ENCODE peak calls at places on chromosome 2, in six cellular contexts. One of them, this sample, is unnamed.

GRCh38 chr2:179336782-179337534 is 72.3 kb upstream of the SESTD1 start:
- DNase-seq in endothelial cell of umbilical vein: no peak
- DNase-seq in stomach: no peak
- DNase-seq in tibial nerve: no peak
- DNase-seq in Peyer's patch: no peak
- DNase-seq in thyroid gland: no peak
- DNase-seq in this sample: no peak

GRCh38 chr2:210517169-210517693 is 39.2 kb upstream of the CPS1 start:
- DNase-seq in endothelial cell of umbilical vein: no peak
- DNase-seq in thyroid gland: no peak
- DNase-seq in tibial nerve: no peak
- DNase-seq in Peyer's patch: peak
- DNase-seq in stomach: no peak
- DNase-seq in this sample: no peak

GRCh38 chr2:216698895-216699294 is 3.5 kb upstream of the IGFBP5 start:
- DNase-seq in tibial nerve: no peak
- DNase-seq in Peyer's patch: no peak
- DNase-seq in stomach: no peak
- DNase-seq in thyroid gland: no peak
- DNase-seq in endothelial cell of umbilical vein: peak
- DNase-seq in this sample: no peak

GRCh38 chr2:233007739-233008138 is 5.3 kb downstream of the NGEF start:
- DNase-seq in thyroid gland: no peak
- DNase-seq in endothelial cell of umbilical vein: no peak
- DNase-seq in stomach: no peak
- DNase-seq in Peyer's patch: no peak
- DNase-seq in tibial nerve: no peak
- DNase-seq in this sample: no peak

GRCh38 chr2:182186132-182186735 is 200.6 kb downstream of the PPP1R1C start:
- DNase-seq in tibial nerve: no peak
- DNase-seq in stomach: no peak
- DNase-seq in thyroid gland: no peak
- DNase-seq in endothelial cell of umbilical vein: peak
- DNase-seq in Peyer's patch: no peak
- DNase-seq in this sample: no peak

GRCh38 chr2:189260361-189260761 is 80.8 kb upstream of the COL5A2 start:
- DNase-seq in endothelial cell of umbilical vein: no peak
- DNase-seq in Peyer's patch: no peak
- DNase-seq in stomach: no peak
- DNase-seq in tibial nerve: no peak
- DNase-seq in thyroid gland: no peak
- DNase-seq in this sample: no peak

GRCh38 chr2:6978991-6979390 is 61.8 kb downstream of the RNF144A start:
- DNase-seq in tibial nerve: no peak
- DNase-seq in endothelial cell of umbilical vein: no peak
- DNase-seq in thyroid gland: no peak
- DNase-seq in stomach: no peak
- DNase-seq in Peyer's patch: no peak
- DNase-seq in this sample: no peak

GRCh38 chr2:228507870-228508269 is 326.4 kb upstream of the SPHKAP start:
- DNase-seq in Peyer's patch: no peak
- DNase-seq in stomach: no peak
- DNase-seq in endothelial cell of umbilical vein: no peak
- DNase-seq in tibial nerve: no peak
- DNase-seq in thyroid gland: no peak
- DNase-seq in this sample: no peak

GRCh38 chr2:105858868-105859693 is 114.4 kb downstream of the NCK2 start:
- DNase-seq in Peyer's patch: no peak
- DNase-seq in endothelial cell of umbilical vein: no peak
- DNase-seq in tibial nerve: no peak
- DNase-seq in stomach: no peak
- DNase-seq in thyroid gland: no peak
- DNase-seq in this sample: peak

GRCh38 chr2:12004713-12005112 is 258.3 kb downstream of the LPIN1 start:
- DNase-seq in stomach: no peak
- DNase-seq in endothelial cell of umbilical vein: no peak
- DNase-seq in tibial nerve: no peak
- DNase-seq in Peyer's patch: no peak
- DNase-seq in thyroid gland: no peak
- DNase-seq in this sample: no peak

GRCh38 chr2:17373736-17374135 is 144.5 kb downstream of the RAD51AP2 start:
- DNase-seq in tibial nerve: no peak
- DNase-seq in thyroid gland: no peak
- DNase-seq in endothelial cell of umbilical vein: no peak
- DNase-seq in stomach: no peak
- DNase-seq in Peyer's patch: no peak
- DNase-seq in this sample: no peak

GRCh38 chr2:45435316-45435715 is 175.8 kb downstream of the SRBD1 start:
- DNase-seq in tibial nerve: no peak
- DNase-seq in thyroid gland: no peak
- DNase-seq in Peyer's patch: no peak
- DNase-seq in endothelial cell of umbilical vein: no peak
- DNase-seq in stomach: no peak
- DNase-seq in this sample: no peak

GRCh38 chr2:72142743-72143440 is 4.8 kb downstream of the CYP26B1 start:
- DNase-seq in tibial nerve: peak
- DNase-seq in stomach: peak
- DNase-seq in thyroid gland: peak
- DNase-seq in Peyer's patch: peak
- DNase-seq in endothelial cell of umbilical vein: peak
- DNase-seq in this sample: peak

GRCh38 chr2:128988326-128988725 is 669.7 kb upstream of the HS6ST1 start:
- DNase-seq in stomach: no peak
- DNase-seq in endothelial cell of umbilical vein: no peak
- DNase-seq in thyroid gland: no peak
- DNase-seq in Peyer's patch: no peak
- DNase-seq in tibial nerve: no peak
- DNase-seq in this sample: no peak

GRCh38 chr2:241556734-241557133 is 1.8 kb upstream of the BOK start:
- DNase-seq in thyroid gland: no peak
- DNase-seq in endothelial cell of umbilical vein: no peak
- DNase-seq in tibial nerve: no peak
- DNase-seq in Peyer's patch: no peak
- DNase-seq in stomach: no peak
- DNase-seq in this sample: no peak

GRCh38 chr2:241560883-241561474 is 2.4 kb downstream of the BOK start:
- DNase-seq in thyroid gland: peak
- DNase-seq in endothelial cell of umbilical vein: peak
- DNase-seq in tibial nerve: no peak
- DNase-seq in stomach: peak
- DNase-seq in Peyer's patch: no peak
- DNase-seq in this sample: no peak

GRCh38 chr2:241559489-241560180 is 1.1 kb downstream of the BOK start:
- DNase-seq in stomach: peak
- DNase-seq in Peyer's patch: no peak
- DNase-seq in tibial nerve: no peak
- DNase-seq in endothelial cell of umbilical vein: peak
- DNase-seq in thyroid gland: peak
- DNase-seq in this sample: no peak

GRCh38 chr2:241560181-241560882 is 1.8 kb downstream of the BOK start:
- DNase-seq in tibial nerve: no peak
- DNase-seq in thyroid gland: no peak
- DNase-seq in stomach: no peak
- DNase-seq in endothelial cell of umbilical vein: no peak
- DNase-seq in Peyer's patch: no peak
- DNase-seq in this sample: no peak

GRCh38 chr2:241558532-241559488 is at the start of gene BOK:
- DNase-seq in thyroid gland: peak
- DNase-seq in tibial nerve: no peak
- DNase-seq in Peyer's patch: peak
- DNase-seq in stomach: peak
- DNase-seq in endothelial cell of umbilical vein: peak
- DNase-seq in this sample: no peak
- TF ChIP-seq POLR2A in thyroid gland: peak
- TF ChIP-seq POLR2A in tibial nerve: peak
- TF ChIP-seq POLR2A in Peyer's patch: no peak
- TF ChIP-seq POLR2A in stomach: no peak
- TF ChIP-seq POLR2A in endothelial cell of umbilical vein: peak
- TF ChIP-seq POLR2A in this sample: no peak

DNA sequence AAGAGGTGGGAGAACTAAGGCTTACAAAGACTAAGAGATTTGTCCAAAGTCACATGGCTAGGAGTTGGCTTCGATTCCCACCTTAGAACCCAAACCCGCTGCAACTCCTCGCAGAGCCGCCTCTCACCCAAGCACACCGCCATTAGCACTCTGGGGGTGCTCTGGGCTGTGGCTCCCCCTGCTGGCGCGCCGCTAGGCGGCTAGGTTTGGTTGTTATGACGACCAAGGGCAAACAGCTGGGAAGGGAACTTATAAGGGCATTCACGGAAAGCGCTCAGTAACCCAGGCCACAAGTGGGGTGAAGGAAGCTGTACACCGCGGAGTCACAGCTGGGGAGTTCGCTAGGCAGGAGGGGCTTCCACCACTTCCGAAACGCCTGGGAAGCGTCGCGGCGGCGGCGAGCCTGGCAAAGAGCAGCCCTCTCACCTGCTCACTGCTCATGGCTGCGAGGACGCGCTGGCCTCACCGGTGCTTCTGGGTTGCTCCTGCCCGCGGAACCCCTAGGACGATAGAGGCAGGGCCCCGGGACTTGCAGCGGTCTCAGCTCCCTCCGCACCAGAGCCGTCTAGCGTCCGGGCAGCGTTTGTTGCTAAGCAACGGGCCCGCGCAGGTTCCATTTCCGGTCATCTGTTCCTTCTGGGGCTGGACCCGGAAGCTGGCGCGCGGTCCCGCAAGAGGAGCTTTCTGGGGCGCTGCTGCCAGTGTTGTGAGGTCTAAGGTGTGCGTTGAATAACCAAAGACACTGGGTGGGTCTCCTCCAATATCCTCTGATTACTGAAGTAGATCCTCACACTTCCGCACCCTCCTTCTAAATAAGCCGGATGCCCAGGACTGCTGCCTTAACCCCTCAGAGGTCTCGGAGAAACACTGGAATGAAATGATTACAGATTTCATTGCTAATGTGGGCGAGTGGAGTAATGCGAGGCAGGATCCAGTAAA is at the start of gene DNAH7:
- DNase-seq in thyroid gland: peak
- DNase-seq in tibial nerve: peak
- DNase-seq in endothelial cell of umbilical vein: peak
- DNase-seq in Peyer's patch: peak
- DNase-seq in stomach: peak
- DNase-seq in this sample: peak
- TF ChIP-seq POLR2A in thyroid gland: peak
- TF ChIP-seq POLR2A in tibial nerve: no peak
- TF ChIP-seq POLR2A in endothelial cell of umbilical vein: peak
- TF ChIP-seq POLR2A in Peyer's patch: no peak
- TF ChIP-seq POLR2A in stomach: no peak
- TF ChIP-seq POLR2A in this sample: no peak

DNA sequence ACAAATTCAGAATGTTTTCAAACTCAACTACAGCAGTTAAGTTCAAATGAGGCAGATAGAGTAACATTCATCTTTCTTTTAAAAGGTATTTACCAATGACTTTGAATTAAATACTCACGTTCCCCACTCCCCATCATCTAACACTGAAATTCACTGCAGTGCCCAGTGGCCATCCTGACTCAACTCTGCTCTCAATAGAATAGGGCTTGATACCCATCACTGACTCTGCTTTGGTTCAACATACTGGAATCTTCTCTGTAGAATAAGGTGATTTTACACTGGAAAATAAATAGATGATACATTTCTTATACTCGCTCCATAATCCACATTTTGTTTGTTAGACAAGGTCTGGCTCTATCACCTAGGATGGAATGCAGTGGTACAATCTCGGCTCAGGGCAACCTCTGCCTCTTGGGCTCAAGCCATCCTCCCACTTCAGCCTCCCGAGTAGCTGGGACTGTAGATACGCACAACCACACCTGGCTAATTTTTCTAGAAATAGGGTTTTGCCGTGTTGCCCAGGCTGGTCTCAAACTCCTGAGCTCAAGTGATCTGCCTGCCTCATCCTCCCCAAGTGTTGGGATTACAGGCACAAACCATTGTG is 66.4 kb downstream of the PRPF40A start:
- DNase-seq in thyroid gland: no peak
- DNase-seq in stomach: no peak
- DNase-seq in endothelial cell of umbilical vein: no peak
- DNase-seq in tibial nerve: no peak
- DNase-seq in Peyer's patch: no peak
- DNase-seq in this sample: no peak
- TF ChIP-seq POLR2A in thyroid gland: no peak
- TF ChIP-seq POLR2A in stomach: no peak
- TF ChIP-seq POLR2A in endothelial cell of umbilical vein: no peak
- TF ChIP-seq POLR2A in tibial nerve: no peak
- TF ChIP-seq POLR2A in Peyer's patch: no peak
- TF ChIP-seq POLR2A in this sample: no peak

GRCh38 chr2:191006997-191007604 is 6.9 kb downstream of the STAT1 start:
- DNase-seq in Peyer's patch: no peak
- DNase-seq in stomach: no peak
- DNase-seq in tibial nerve: no peak
- DNase-seq in thyroid gland: no peak
- DNase-seq in endothelial cell of umbilical vein: no peak
- DNase-seq in this sample: no peak

GRCh38 chr2:191001032-191001431 is 12.9 kb downstream of the STAT1 start:
- DNase-seq in tibial nerve: no peak
- DNase-seq in endothelial cell of umbilical vein: no peak
- DNase-seq in Peyer's patch: no peak
- DNase-seq in thyroid gland: no peak
- DNase-seq in stomach: no peak
- DNase-seq in this sample: no peak

GRCh38 chr2:191006297-191006696 is 7.7 kb downstream of the STAT1 start:
- DNase-seq in thyroid gland: no peak
- DNase-seq in stomach: no peak
- DNase-seq in Peyer's patch: no peak
- DNase-seq in tibial nerve: no peak
- DNase-seq in endothelial cell of umbilical vein: no peak
- DNase-seq in this sample: no peak

GRCh38 chr2:191001624-191002023 is 12.3 kb downstream of the STAT1 start:
- DNase-seq in tibial nerve: no peak
- DNase-seq in Peyer's patch: no peak
- DNase-seq in endothelial cell of umbilical vein: no peak
- DNase-seq in thyroid gland: no peak
- DNase-seq in stomach: no peak
- DNase-seq in this sample: no peak

DNA sequence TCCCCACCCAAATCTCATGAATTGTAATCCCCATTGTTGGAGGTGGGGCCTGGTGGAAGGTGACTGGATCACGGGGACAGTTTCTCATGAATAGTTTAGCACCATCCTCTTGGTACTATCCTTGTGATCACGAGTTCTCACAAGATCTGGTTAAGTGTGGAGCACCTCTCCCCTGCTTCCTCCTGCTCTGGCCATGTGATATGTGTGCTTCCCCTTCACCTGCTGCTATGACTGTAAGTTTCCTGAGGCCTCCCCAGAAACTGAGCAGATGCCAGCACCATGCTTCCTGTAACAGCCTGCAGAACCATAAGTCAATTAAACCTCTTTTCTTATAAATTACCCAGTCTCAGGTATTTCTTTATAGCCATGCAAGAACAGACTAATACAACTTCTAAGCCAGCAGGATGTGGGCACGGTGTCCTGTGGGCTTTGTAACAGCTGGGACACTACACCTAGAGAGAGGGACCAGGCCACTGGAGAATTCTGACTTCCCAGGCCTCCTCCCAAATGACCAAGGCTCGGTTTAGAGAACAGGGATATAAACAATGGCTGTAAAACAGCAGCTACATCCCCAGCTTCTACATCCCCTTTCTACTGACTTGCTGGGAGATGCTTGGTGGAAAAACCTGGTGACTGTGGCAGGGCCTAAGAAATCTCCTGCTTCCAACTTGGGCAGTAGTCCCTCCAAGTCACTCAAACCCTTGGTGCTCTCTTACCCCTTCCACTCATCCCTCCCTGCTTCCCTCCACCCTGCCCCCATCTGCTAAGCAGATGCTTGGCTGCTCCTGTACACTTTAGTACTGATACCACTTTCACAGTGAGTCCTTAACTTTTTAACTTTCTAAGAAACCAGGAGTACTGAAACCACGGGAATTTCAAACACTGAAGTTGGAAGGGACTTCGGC is 10.3 kb downstream of the STAT1 start:
- DNase-seq in Peyer's patch: no peak
- DNase-seq in stomach: no peak
- DNase-seq in tibial nerve: no peak
- DNase-seq in thyroid gland: no peak
- DNase-seq in endothelial cell of umbilical vein: no peak
- DNase-seq in this sample: no peak
- TF ChIP-seq POLR2A in Peyer's patch: no peak
- TF ChIP-seq POLR2A in stomach: no peak
- TF ChIP-seq POLR2A in tibial nerve: no peak
- TF ChIP-seq POLR2A in thyroid gland: no peak
- TF ChIP-seq POLR2A in endothelial cell of umbilical vein: no peak
- TF ChIP-seq POLR2A in this sample: no peak